ENCODE peak calls at places on chromosomes 7 and 10, in eight cellular contexts. One of them, this sample, is unnamed.

GRCh38 chr10:44233561-44234470 is 151.1 kb downstream of the CXCL12 start:
- DNase-seq in T-helper 1 cell: no peak
- DNase-seq in right cardiac atrium: peak; percentile 45
- DNase-seq in testis: peak; percentile 36
- DNase-seq in endothelial cell: peak; percentile 66
- DNase-seq in effector CD4-positive, alpha-beta T cell: no peak
- DNase-seq in hippocampal formation: no peak
- DNase-seq in activated T-helper 9 cell treated with anti-CD3 and anti-CD28 coated beads, Interleukin-2, amount 50 U/mL, for 16 hours: no peak
- DNase-seq in this sample: no peak

GRCh38 chr10:102409604-102410426 is 8.8 kb downstream of the PSD start:
- DNase-seq in activated T-helper 9 cell treated with anti-CD3 and anti-CD28 coated beads, Interleukin-2, amount 50 U/mL, for 16 hours: no peak
- DNase-seq in hippocampal formation: no peak
- DNase-seq in effector CD4-positive, alpha-beta T cell: no peak
- DNase-seq in right cardiac atrium: no peak
- DNase-seq in testis: no peak
- DNase-seq in endothelial cell: no peak
- DNase-seq in T-helper 1 cell: no peak
- DNase-seq in this sample: no peak

GRCh38 chr10:127307338-127307737 is 110.9 kb upstream of the INSYN2A start:
- DNase-seq in activated T-helper 9 cell treated with anti-CD3 and anti-CD28 coated beads, Interleukin-2, amount 50 U/mL, for 16 hours: no peak
- DNase-seq in T-helper 1 cell: no peak
- DNase-seq in hippocampal formation: no peak
- DNase-seq in endothelial cell: no peak
- DNase-seq in effector CD4-positive, alpha-beta T cell: no peak
- DNase-seq in right cardiac atrium: no peak
- DNase-seq in testis: no peak
- DNase-seq in this sample: no peak

GRCh38 chr10:64586930-64587503 is 1065.8 kb downstream of the REEP3 start:
- DNase-seq in effector CD4-positive, alpha-beta T cell: no peak
- DNase-seq in testis: no peak
- DNase-seq in activated T-helper 9 cell treated with anti-CD3 and anti-CD28 coated beads, Interleukin-2, amount 50 U/mL, for 16 hours: no peak
- DNase-seq in hippocampal formation: no peak
- DNase-seq in right cardiac atrium: no peak
- DNase-seq in T-helper 1 cell: no peak
- DNase-seq in endothelial cell: no peak
- DNase-seq in this sample: no peak

GRCh38 chr10:62348029-62348428 is 26.1 kb upstream of the ZNF365 start:
- DNase-seq in effector CD4-positive, alpha-beta T cell: no peak
- DNase-seq in testis: no peak
- DNase-seq in T-helper 1 cell: no peak
- DNase-seq in hippocampal formation: no peak
- DNase-seq in endothelial cell: no peak
- DNase-seq in activated T-helper 9 cell treated with anti-CD3 and anti-CD28 coated beads, Interleukin-2, amount 50 U/mL, for 16 hours: no peak
- DNase-seq in right cardiac atrium: no peak
- DNase-seq in this sample: no peak

GRCh38 chr10:79502561-79503309 is 9.6 kb upstream of the EIF5AL1 start:
- DNase-seq in testis: peak; percentile 18
- DNase-seq in hippocampal formation: no peak
- DNase-seq in endothelial cell: peak; percentile 35
- DNase-seq in activated T-helper 9 cell treated with anti-CD3 and anti-CD28 coated beads, Interleukin-2, amount 50 U/mL, for 16 hours: no peak
- DNase-seq in effector CD4-positive, alpha-beta T cell: no peak
- DNase-seq in T-helper 1 cell: no peak
- DNase-seq in right cardiac atrium: no peak
- DNase-seq in this sample: no peak

GRCh38 chr10:61971016-61971350 is 69.5 kb downstream of the ARID5B start:
- DNase-seq in activated T-helper 9 cell treated with anti-CD3 and anti-CD28 coated beads, Interleukin-2, amount 50 U/mL, for 16 hours: no peak
- DNase-seq in testis: no peak
- DNase-seq in effector CD4-positive, alpha-beta T cell: no peak
- DNase-seq in endothelial cell: no peak
- DNase-seq in hippocampal formation: no peak
- DNase-seq in T-helper 1 cell: no peak
- DNase-seq in right cardiac atrium: no peak
- DNase-seq in this sample: no peak

GRCh38 chr10:103683851-103684250 is 171.5 kb downstream of the SH3PXD2A start:
- DNase-seq in T-helper 1 cell: no peak
- DNase-seq in right cardiac atrium: no peak
- DNase-seq in endothelial cell: no peak
- DNase-seq in activated T-helper 9 cell treated with anti-CD3 and anti-CD28 coated beads, Interleukin-2, amount 50 U/mL, for 16 hours: no peak
- DNase-seq in testis: no peak
- DNase-seq in hippocampal formation: no peak
- DNase-seq in effector CD4-positive, alpha-beta T cell: no peak
- DNase-seq in this sample: no peak

GRCh38 chr7:41824284-41824683 is 121.4 kb upstream of the INHBA start:
- DNase-seq in right cardiac atrium: no peak
- DNase-seq in T-helper 1 cell: no peak
- DNase-seq in activated T-helper 9 cell treated with anti-CD3 and anti-CD28 coated beads, Interleukin-2, amount 50 U/mL, for 16 hours: no peak
- DNase-seq in hippocampal formation: no peak
- DNase-seq in effector CD4-positive, alpha-beta T cell: no peak
- DNase-seq in testis: no peak
- DNase-seq in endothelial cell: no peak
- DNase-seq in this sample: no peak